ENCODE peak calls at places on chromosomes 2 and 18, in eight cellular contexts. One of them, this sample, is unnamed.
A peak's percentile ranks its signal among the peaks of the same experiment; 100 is the strongest.

GRCh38 chr2:118911166-118911565 is 30.8 kb upstream of the MARCO start:
- DNase-seq in GM12891: no peak
- DNase-seq in stomach: no peak
- DNase-seq in lower leg skin: no peak
- DNase-seq in H54: no peak
- DNase-seq in prostate gland: no peak
- DNase-seq in endothelial cell of umbilical vein: no peak
- DNase-seq in A549: no peak
- DNase-seq in this sample: no peak

GRCh38 chr2:62156861-62157496 is 38.9 kb upstream of the B3GNT2 start:
- DNase-seq in GM12891: no peak
- DNase-seq in stomach: no peak
- DNase-seq in lower leg skin: no peak
- DNase-seq in H54: no peak
- DNase-seq in prostate gland: no peak
- DNase-seq in endothelial cell of umbilical vein: no peak
- DNase-seq in A549: no peak
- DNase-seq in this sample: no peak

GRCh38 chr2:61520261-61520660 is 17.9 kb downstream of the XPO1 start:
- DNase-seq in GM12891: no peak
- DNase-seq in stomach: no peak
- DNase-seq in lower leg skin: no peak
- DNase-seq in H54: no peak
- DNase-seq in prostate gland: no peak
- DNase-seq in endothelial cell of umbilical vein: no peak
- DNase-seq in A549: no peak
- DNase-seq in this sample: no peak

GRCh38 chr2:79191081-79191480 is 31.5 kb upstream of the REG3A start:
- DNase-seq in GM12891: no peak
- DNase-seq in stomach: no peak
- DNase-seq in lower leg skin: no peak
- DNase-seq in H54: no peak
- DNase-seq in prostate gland: no peak
- DNase-seq in endothelial cell of umbilical vein: no peak
- DNase-seq in A549: no peak
- DNase-seq in this sample: no peak

GRCh38 chr2:223724831-223725230 is 112.6 kb downstream of the AP1S3 start:
- DNase-seq in GM12891: no peak
- DNase-seq in stomach: no peak
- DNase-seq in lower leg skin: no peak
- DNase-seq in H54: no peak
- DNase-seq in prostate gland: no peak
- DNase-seq in endothelial cell of umbilical vein: peak; percentile 44
- DNase-seq in A549: peak; percentile 20
- DNase-seq in this sample: no peak

GRCh38 chr2:177673602-177674595 is 281.3 kb downstream of the AGPS start:
- DNase-seq in GM12891: no peak
- DNase-seq in stomach: no peak
- DNase-seq in lower leg skin: no peak
- DNase-seq in H54: no peak
- DNase-seq in prostate gland: no peak
- DNase-seq in endothelial cell of umbilical vein: no peak
- DNase-seq in A549: peak; percentile 6
- DNase-seq in this sample: no peak

GRCh38 chr18:63444567-63444966 is 22.3 kb upstream of the VPS4B start:
- DNase-seq in GM12891: no peak
- DNase-seq in stomach: no peak
- DNase-seq in lower leg skin: no peak
- DNase-seq in H54: peak; percentile 38
- DNase-seq in prostate gland: no peak
- DNase-seq in endothelial cell of umbilical vein: no peak
- DNase-seq in A549: peak; percentile 33
- DNase-seq in this sample: peak; percentile 40

GRCh38 chr2:187618813-187619212 is 64.6 kb upstream of the TFPI start:
- DNase-seq in GM12891: no peak
- DNase-seq in stomach: no peak
- DNase-seq in lower leg skin: no peak
- DNase-seq in H54: no peak
- DNase-seq in prostate gland: no peak
- DNase-seq in endothelial cell of umbilical vein: no peak
- DNase-seq in A549: no peak
- DNase-seq in this sample: no peak

GRCh38 chr2:195382186-195382585 is 274.8 kb upstream of the SLC39A10 start:
- DNase-seq in GM12891: no peak
- DNase-seq in stomach: no peak
- DNase-seq in lower leg skin: no peak
- DNase-seq in H54: no peak
- DNase-seq in prostate gland: no peak
- DNase-seq in endothelial cell of umbilical vein: no peak
- DNase-seq in A549: no peak
- DNase-seq in this sample: no peak

GRCh38 chr2:241314933-241315182 is 614 bp downstream of the HDLBP start:
- DNase-seq in GM12891: no peak
- DNase-seq in stomach: no peak
- DNase-seq in lower leg skin: no peak
- DNase-seq in H54: no peak
- DNase-seq in prostate gland: no peak
- DNase-seq in endothelial cell of umbilical vein: no peak
- DNase-seq in A549: no peak
- DNase-seq in this sample: no peak

GRCh38 chr2:241315879-241316700 is at the start of gene SEPTIN2:
- DNase-seq in GM12891: no peak
- DNase-seq in stomach: no peak
- DNase-seq in lower leg skin: peak; percentile 95
- DNase-seq in H54: peak; percentile 41
- DNase-seq in prostate gland: peak; percentile 32
- DNase-seq in endothelial cell of umbilical vein: peak; percentile 85
- DNase-seq in A549: peak; percentile 76
- DNase-seq in this sample: peak; percentile 85

GRCh38 chr2:241314181-241314932 is 1.1 kb downstream of the HDLBP start:
- DNase-seq in GM12891: no peak
- DNase-seq in stomach: no peak
- DNase-seq in lower leg skin: no peak
- DNase-seq in H54: no peak
- DNase-seq in prostate gland: no peak
- DNase-seq in endothelial cell of umbilical vein: peak; percentile 68
- DNase-seq in A549: peak; percentile 74
- DNase-seq in this sample: peak; percentile 69

GRCh38 chr2:241316825-241317224 is 1.1 kb downstream of the SEPTIN2 start:
- DNase-seq in GM12891: no peak
- DNase-seq in stomach: no peak
- DNase-seq in lower leg skin: no peak
- DNase-seq in H54: no peak
- DNase-seq in prostate gland: peak; percentile 24
- DNase-seq in endothelial cell of umbilical vein: no peak
- DNase-seq in A549: no peak
- DNase-seq in this sample: no peak

DNA sequence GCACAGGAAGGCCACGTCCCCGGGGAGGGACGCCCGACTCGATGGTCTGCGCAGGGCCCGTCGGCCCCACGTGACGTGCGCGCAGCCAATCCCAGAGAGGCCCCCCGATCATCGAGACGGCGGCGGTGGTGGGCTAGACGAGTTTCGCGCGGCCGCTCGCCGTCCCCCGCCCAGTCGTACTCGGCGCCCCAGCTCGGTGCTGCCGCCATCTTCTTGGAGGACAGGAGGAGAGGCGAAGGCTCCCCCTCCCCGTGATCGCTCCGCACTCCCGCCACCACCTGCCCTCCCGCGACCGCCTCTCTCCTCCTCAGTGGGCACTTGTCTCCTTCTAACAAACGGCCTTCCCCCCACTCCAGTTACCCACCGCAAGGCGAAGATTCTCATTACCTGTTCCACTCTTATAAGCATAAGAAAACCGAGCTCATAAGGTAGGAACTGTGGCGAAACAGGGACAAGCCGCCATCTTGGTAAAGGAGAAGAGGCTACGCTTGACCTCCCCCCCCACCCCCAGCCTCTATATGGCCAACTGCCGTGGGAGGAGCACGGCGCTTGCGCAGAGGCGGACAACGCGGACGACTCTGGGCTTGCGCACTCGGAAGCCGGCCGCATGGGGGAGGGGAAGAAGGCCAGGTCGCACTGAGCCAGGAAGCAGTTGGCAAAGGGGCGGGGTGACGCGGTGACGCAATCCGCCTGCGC is at the start of gene HDLBP:
- DNase-seq in GM12891: peak; percentile 94
- DNase-seq in stomach: peak; percentile 100
- DNase-seq in lower leg skin: peak; percentile 100
- DNase-seq in H54: peak; percentile 96
- DNase-seq in prostate gland: peak; percentile 99
- DNase-seq in endothelial cell of umbilical vein: peak; percentile 99
- DNase-seq in A549: peak; percentile 99
- DNase-seq in this sample: peak; percentile 99
- TF ChIP-seq POLR2A in GM12891: no peak
- TF ChIP-seq POLR2A in stomach: no peak
- TF ChIP-seq POLR2A in lower leg skin: no peak
- TF ChIP-seq POLR2A in H54: peak; percentile 75
- TF ChIP-seq POLR2A in prostate gland: no peak
- TF ChIP-seq POLR2A in endothelial cell of umbilical vein: no peak
- TF ChIP-seq POLR2A in A549: peak; percentile 15
- TF ChIP-seq POLR2A in this sample: peak; percentile 95

GRCh38 chr2:189559579-189560272 is 20.9 kb downstream of the SLC40A1 start:
- DNase-seq in GM12891: no peak
- DNase-seq in stomach: no peak
- DNase-seq in lower leg skin: no peak
- DNase-seq in H54: no peak
- DNase-seq in prostate gland: no peak
- DNase-seq in endothelial cell of umbilical vein: peak; percentile 61
- DNase-seq in A549: no peak
- DNase-seq in this sample: no peak
- TF ChIP-seq POLR2A in GM12891: no peak
- TF ChIP-seq POLR2A in stomach: no peak
- TF ChIP-seq POLR2A in lower leg skin: no peak
- TF ChIP-seq POLR2A in H54: no peak
- TF ChIP-seq POLR2A in prostate gland: no peak
- TF ChIP-seq POLR2A in endothelial cell of umbilical vein: no peak
- TF ChIP-seq POLR2A in A549: no peak
- TF ChIP-seq POLR2A in this sample: no peak

GRCh38 chr2:88691339-88692183 is at the start of gene RPIA:
- DNase-seq in GM12891: peak; percentile 88
- DNase-seq in stomach: peak; percentile 99
- DNase-seq in lower leg skin: peak; percentile 99
- DNase-seq in H54: peak; percentile 90
- DNase-seq in prostate gland: peak; percentile 98
- DNase-seq in endothelial cell of umbilical vein: peak; percentile 99
- DNase-seq in A549: peak; percentile 99
- DNase-seq in this sample: peak; percentile 99
- TF ChIP-seq POLR2A in GM12891: peak; percentile 86
- TF ChIP-seq POLR2A in stomach: no peak
- TF ChIP-seq POLR2A in lower leg skin: no peak
- TF ChIP-seq POLR2A in H54: peak; percentile 45
- TF ChIP-seq POLR2A in prostate gland: peak; percentile 42
- TF ChIP-seq POLR2A in endothelial cell of umbilical vein: peak; percentile 61
- TF ChIP-seq POLR2A in A549: peak; percentile 82
- TF ChIP-seq POLR2A in this sample: peak; percentile 87

DNA sequence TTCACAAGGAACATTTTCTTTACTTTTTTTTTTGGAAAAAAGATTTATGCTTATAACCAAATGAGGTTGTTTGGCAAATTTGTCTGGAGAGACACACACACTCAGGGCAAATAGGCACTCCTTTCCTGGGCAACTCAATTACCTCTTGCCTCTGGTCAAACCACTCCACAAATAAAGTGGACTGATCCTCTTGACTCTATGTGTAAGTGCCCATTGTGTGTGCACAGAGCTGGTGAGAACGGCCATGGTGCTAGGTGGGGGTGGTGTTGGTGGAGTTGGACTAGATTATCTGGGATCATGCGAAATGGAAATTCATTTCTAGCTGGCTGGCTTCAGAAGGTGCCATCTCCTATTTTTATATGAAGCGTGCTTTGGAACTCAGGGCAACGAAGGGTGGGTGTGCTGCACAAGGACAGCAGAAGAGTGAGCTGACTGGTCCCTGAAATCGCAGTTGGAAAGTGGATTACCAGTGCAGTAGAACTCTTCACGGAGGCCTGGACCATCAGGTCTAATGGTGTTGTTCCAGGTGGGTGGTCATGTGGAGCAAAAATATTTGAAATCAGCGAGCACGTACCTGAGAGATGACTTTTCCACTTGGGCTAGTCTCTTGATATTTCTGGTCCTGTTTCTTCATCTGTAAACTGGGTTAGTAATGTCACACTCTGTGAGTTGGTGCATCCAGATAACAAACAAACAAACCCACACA is 149.9 kb downstream of the RPIA start:
- DNase-seq in GM12891: no peak
- DNase-seq in stomach: no peak
- DNase-seq in lower leg skin: no peak
- DNase-seq in H54: no peak
- DNase-seq in prostate gland: no peak
- DNase-seq in endothelial cell of umbilical vein: no peak
- DNase-seq in A549: no peak
- DNase-seq in this sample: no peak
- TF ChIP-seq POLR2A in GM12891: peak; percentile 81
- TF ChIP-seq POLR2A in stomach: no peak
- TF ChIP-seq POLR2A in lower leg skin: no peak
- TF ChIP-seq POLR2A in H54: no peak
- TF ChIP-seq POLR2A in prostate gland: no peak
- TF ChIP-seq POLR2A in endothelial cell of umbilical vein: no peak
- TF ChIP-seq POLR2A in A549: no peak
- TF ChIP-seq POLR2A in this sample: no peak

GRCh38 chr2:147177449-147177848 is 667.4 kb upstream of the ACVR2A start:
- DNase-seq in GM12891: no peak
- DNase-seq in stomach: no peak
- DNase-seq in lower leg skin: no peak
- DNase-seq in H54: no peak
- DNase-seq in prostate gland: no peak
- DNase-seq in endothelial cell of umbilical vein: no peak
- DNase-seq in A549: no peak
- DNase-seq in this sample: no peak

GRCh38 chr2:147182260-147182659 is 662.6 kb upstream of the ACVR2A start:
- DNase-seq in GM12891: no peak
- DNase-seq in stomach: peak; percentile 58
- DNase-seq in lower leg skin: no peak
- DNase-seq in H54: no peak
- DNase-seq in prostate gland: no peak
- DNase-seq in endothelial cell of umbilical vein: no peak
- DNase-seq in A549: no peak
- DNase-seq in this sample: no peak

GRCh38 chr2:147181351-147182029 is 663.3 kb upstream of the ACVR2A start:
- DNase-seq in GM12891: no peak
- DNase-seq in stomach: no peak
- DNase-seq in lower leg skin: no peak
- DNase-seq in H54: no peak
- DNase-seq in prostate gland: no peak
- DNase-seq in endothelial cell of umbilical vein: no peak
- DNase-seq in A549: no peak
- DNase-seq in this sample: no peak
- TF ChIP-seq POLR2A in GM12891: no peak
- TF ChIP-seq POLR2A in stomach: no peak
- TF ChIP-seq POLR2A in lower leg skin: no peak
- TF ChIP-seq POLR2A in H54: no peak
- TF ChIP-seq POLR2A in prostate gland: no peak
- TF ChIP-seq POLR2A in endothelial cell of umbilical vein: no peak
- TF ChIP-seq POLR2A in A549: no peak
- TF ChIP-seq POLR2A in this sample: no peak

DNA sequence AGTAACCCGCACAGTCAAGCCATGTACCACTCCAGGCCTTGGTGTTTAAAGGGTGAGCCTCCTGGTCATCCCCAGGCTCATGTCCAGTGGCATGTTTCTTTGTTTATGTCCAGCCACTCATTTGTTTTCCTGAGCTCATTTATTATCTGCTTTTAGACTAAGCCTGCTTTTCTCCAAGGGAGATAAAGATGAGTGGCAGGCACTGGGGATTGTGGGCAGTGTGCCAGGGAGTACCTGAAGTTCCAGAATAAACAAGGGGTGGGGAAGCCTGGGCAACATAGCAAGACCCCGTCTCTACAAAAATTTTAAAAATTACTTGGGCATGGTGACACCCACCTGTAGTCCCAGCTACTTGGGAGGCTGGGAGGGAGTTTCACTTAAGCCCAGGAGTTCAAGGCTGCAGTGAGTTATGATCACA is 1.9 kb downstream of the ANXA4 start:
- DNase-seq in GM12891: no peak
- DNase-seq in stomach: no peak
- DNase-seq in lower leg skin: no peak
- DNase-seq in H54: no peak
- DNase-seq in prostate gland: no peak
- DNase-seq in endothelial cell of umbilical vein: no peak
- DNase-seq in A549: no peak
- DNase-seq in this sample: peak; percentile 60
- TF ChIP-seq POLR2A in GM12891: no peak
- TF ChIP-seq POLR2A in stomach: no peak
- TF ChIP-seq POLR2A in lower leg skin: no peak
- TF ChIP-seq POLR2A in H54: no peak
- TF ChIP-seq POLR2A in prostate gland: no peak
- TF ChIP-seq POLR2A in endothelial cell of umbilical vein: no peak
- TF ChIP-seq POLR2A in A549: no peak
- TF ChIP-seq POLR2A in this sample: no peak